ENCODE peak calls at places on chromosomes 4 and X, in ten cellular contexts. G is stromal cell of bone marrow; I is H9; J is amniotic epithelial cell; V is left cardiac atrium; F is amniotic stem cell; D is HEK293T; X is WERI-Rb-1; T is stimulated activated CD8-positive, alpha-beta memory T cell treated with anti-CD3 and anti-CD28 coated beads, Interleukin-4, amount 100 ng/mL, for 4 hours; M is heart left ventricle. H is an unnamed sample.
A peak's percentile ranks its signal among the peaks of the same experiment; 100 is the strongest.

GRCh38 chrX:111823068-111823467 is 52.9 kb upstream of the TRPC5OS start:
- DNase-seq in G (no peak), I (peak; percentile 81), J (no peak), V (no peak), F (no peak), D (peak; percentile 71), X (peak; percentile 77), T (no peak), M (no peak), H (peak; percentile 25)

GRCh38 chr4:21097026-21097425 is 396.8 kb downstream of the PACRGL start:
- DNase-seq in G (no peak), I (no peak), J (no peak), V (no peak), F (no peak), D (no peak), X (no peak), T (no peak), M (no peak), H (no peak)

GRCh38 chr4:79764118-79764517 is 308.9 kb downstream of the ANTXR2 start:
- DNase-seq in G (no peak), I (no peak), J (no peak), V (no peak), F (no peak), D (no peak), X (no peak), T (no peak), M (no peak), H (no peak)

GRCh38 chrX:39196192-39197102 is 395.2 kb downstream of the MID1IP1 start:
- DNase-seq in G (peak; percentile 45), I (no peak), J (no peak), V (no peak), F (no peak), D (no peak), X (no peak), T (no peak), M (no peak), H (peak; percentile 24)

GRCh38 chr4:55906999-55907398 is 41.7 kb upstream of the CEP135 start:
- DNase-seq in G (no peak), I (no peak), J (peak; percentile 16), V (no peak), F (no peak), D (no peak), X (no peak), T (no peak), M (no peak), H (no peak)

GRCh38 chr4:89640620-89641366 is 196.2 kb downstream of the SNCA start:
- DNase-seq in G (peak; percentile 25), I (peak; percentile 95), J (peak; percentile 59), V (peak; percentile 31), F (peak; percentile 6), D (peak; percentile 82), X (peak; percentile 75), T (no peak), M (peak; percentile 9), H (peak; percentile 45)

GRCh38 chrX:137568741-137569469 is 3.0 kb downstream of the ZIC3 start:
- DNase-seq in G (no peak), I (peak; percentile 31), J (no peak), V (no peak), F (no peak), D (peak; percentile 20), X (no peak), T (no peak), M (no peak), H (no peak)

GRCh38 chr4:105050896-105051295 is 95.8 kb upstream of the TET2 start:
- DNase-seq in G (peak; percentile 45), I (no peak), J (peak; percentile 41), V (no peak), F (peak; percentile 26), D (no peak), X (no peak), T (no peak), M (no peak), H (no peak)

GRCh38 chrX:19888419-19888879 is 1.0 kb upstream of the SH3KBP1 start:
- DNase-seq in G (peak; percentile 49), I (no peak), J (peak; percentile 69), V (no peak), F (peak; percentile 10), D (peak; percentile 63), X (peak; percentile 66), T (no peak), M (peak; percentile 27), H (peak; percentile 46)

GRCh38 chr4:81038636-81039350 is 8.3 kb downstream of the BMP3 start:
- DNase-seq in G (no peak), I (no peak), J (peak; percentile 6), V (no peak), F (no peak), D (no peak), X (no peak), T (no peak), M (no peak), H (no peak)

GRCh38 chrX:120604359-120604782 is 470 bp downstream of the MCTS1 start:
- DNase-seq in G (peak; percentile 16), I (no peak), J (peak; percentile 71), V (no peak), F (no peak), D (peak; percentile 51), X (peak; percentile 22), T (no peak), M (peak; percentile 9), H (no peak)

GRCh38 chr4:82823062-82823461 is 24.5 kb upstream of the SCD5 start:
- DNase-seq in G (no peak), I (no peak), J (peak; percentile 66), V (no peak), F (peak; percentile 66), D (no peak), X (no peak), T (no peak), M (no peak), H (no peak)

GRCh38 chr4:94285666-94286065 is 57.0 kb downstream of the HPGDS start:
- DNase-seq in G (no peak), I (no peak), J (no peak), V (no peak), F (no peak), D (no peak), X (no peak), T (no peak), M (no peak), H (no peak)

GRCh38 chrX:114050075-114050796 is 533.6 kb upstream of the HTR2C start:
- DNase-seq in G (no peak), I (no peak), J (no peak), V (no peak), F (no peak), D (no peak), X (no peak), T (no peak), M (no peak), H (no peak)

GRCh38 chr4:145888393-145888792 is 50.2 kb downstream of the ZNF827 start:
- DNase-seq in G (no peak), I (no peak), J (no peak), V (no peak), F (no peak), D (no peak), X (no peak), T (no peak), M (no peak), H (no peak)

GRCh38 chr4:38026138-38026740 is 66.0 kb downstream of the PTTG2 start:
- DNase-seq in G (no peak), I (no peak), J (no peak), V (no peak), F (no peak), D (no peak), X (no peak), T (no peak), M (no peak), H (no peak)

GRCh38 chr4:85127653-85128052 is 161.2 kb upstream of the WDFY3 start:
- DNase-seq in G (no peak), I (peak; percentile 88), J (peak; percentile 44), V (peak; percentile 20), F (no peak), D (peak; percentile 82), X (peak; percentile 48), T (no peak), M (no peak), H (peak; percentile 40)

GRCh38 chrX:140815868-140816267 is 106.3 kb downstream of the LINC00632 start:
- DNase-seq in G (peak; percentile 5), I (no peak), J (peak; percentile 81), V (peak; percentile 19), F (no peak), D (no peak), X (no peak), T (no peak), M (no peak), H (peak; percentile 15)

H was measured in testis.